ENCODE peak calls at places on chromosome 16, in eight cellular contexts. Z is left ventricle myocardium inferior, R is thoracic aorta, S is GM20000, K is HTR-8/SVneo, X is ecto neural progenitor cell, I is lower leg skin, W is frontal cortex. C is an unnamed sample.

GRCh38 chr16:52629296-52629695 is 82.4 kb upstream of the TOX3 start:
- DNase-seq in Z (no peak), R (no peak), S (no peak), K (no peak), X (no peak), I (no peak), W (no peak), C (no peak)

GRCh38 chr16:61862221-61862620 is 174.0 kb downstream of the CDH8 start:
- DNase-seq in Z (no peak), R (no peak), S (no peak), K (no peak), X (no peak), I (no peak), W (no peak), C (no peak)

GRCh38 chr16:86558355-86559193 is 3.5 kb upstream of the MTHFSD start:
- DNase-seq in Z (no peak), R (no peak), S (no peak), K (no peak), X (no peak), I (no peak), W (no peak), C (no peak)

GRCh38 chr16:20866792-20867191 is 33.4 kb downstream of the DCUN1D3 start:
- DNase-seq in Z (no peak), R (no peak), S (no peak), K (no peak), X (no peak), I (peak), W (no peak), C (no peak)

GRCh38 chr16:30349695-30350094 is 5.4 kb downstream of the CD2BP2 start:
- DNase-seq in Z (no peak), R (no peak), S (no peak), K (no peak), X (no peak), I (peak), W (no peak), C (no peak)

GRCh38 chr16:30896203-30896889 is at the start of gene CTF1:
- DNase-seq in Z (peak), R (no peak), S (peak), K (peak), X (peak), I (peak), W (no peak), C (peak)

GRCh38 chr16:50065624-50066481 is at the start of gene HEATR3:
- DNase-seq in Z (peak), R (peak), S (peak), K (peak), X (peak), I (peak), W (peak), C (peak)

GRCh38 chr16:56409195-56409594 is 16.1 kb downstream of the AMFR start:
- DNase-seq in Z (no peak), R (no peak), S (no peak), K (no peak), X (no peak), I (no peak), W (no peak), C (no peak)

GRCh38 chr16:49366669-49367068 is 6.9 kb upstream of the C16orf78 start:
- DNase-seq in Z (no peak), R (no peak), S (no peak), K (no peak), X (no peak), I (no peak), W (no peak), C (no peak)

GRCh38 chr16:21101631-21102420 is 48.8 kb downstream of the DNAH3 start:
- DNase-seq in Z (peak), R (no peak), S (peak), K (peak), X (no peak), I (peak), W (no peak), C (no peak)

GRCh38 chr16:78748471-78748929 is 649.0 kb downstream of the WWOX start:
- DNase-seq in Z (no peak), R (no peak), S (no peak), K (no peak), X (no peak), I (no peak), W (no peak), C (no peak)

GRCh38 chr16:11182381-11182780 is 73.6 kb downstream of the SOCS1 start:
- DNase-seq in Z (no peak), R (no peak), S (no peak), K (no peak), X (no peak), I (no peak), W (no peak), C (no peak)

GRCh38 chr16:46853713-46854443 is 22.9 kb upstream of the C16orf87 start:
- DNase-seq in Z (peak), R (no peak), S (peak), K (peak), X (peak), I (peak), W (peak), C (peak)

GRCh38 chr16:4517812-4518211 is 20.8 kb downstream of the CDIP1 start:
- DNase-seq in Z (no peak), R (no peak), S (no peak), K (peak), X (peak), I (no peak), W (peak), C (no peak)

GRCh38 chr16:9159839-9160550 is 68.6 kb downstream of the HAPSTR1 start:
- DNase-seq in Z (peak), R (no peak), S (peak), K (peak), X (peak), I (no peak), W (peak), C (peak)

GRCh38 chr16:19745286-19746018 is 27.4 kb downstream of the IQCK start:
- DNase-seq in Z (no peak), R (no peak), S (no peak), K (no peak), X (no peak), I (peak), W (no peak), C (no peak)

GRCh38 chr16:31386157-31386984 is 6.8 kb upstream of the ITGAD start:
- DNase-seq in Z (no peak), R (no peak), S (peak), K (peak), X (no peak), I (no peak), W (no peak), C (no peak)

GRCh38 chr16:89423709-89424260 is 66.6 kb downstream of the ANKRD11 start:
- DNase-seq in Z (peak), R (no peak), S (no peak), K (no peak), X (no peak), I (no peak), W (no peak), C (no peak)

GRCh38 chr16:2035431-2036199 is 8.9 kb downstream of the NHERF2 start:
- DNase-seq in Z (peak), R (peak), S (no peak), K (no peak), X (no peak), I (no peak), W (no peak), C (no peak)

GRCh38 chr16:8949536-8950418 is 13.9 kb downstream of the USP7 start:
- DNase-seq in Z (no peak), R (no peak), S (no peak), K (no peak), X (no peak), I (no peak), W (no peak), C (no peak)